ENCODE peak calls at places on chromosomes 4 and X, in ten cellular contexts. M is body of pancreas, P is fibroblast of lung, F is right lobe of liver, V is astrocyte, L is epithelial cell of proximal tubule, E is lower leg skin, O is OCI-LY7, X is WTC11, C is fibroblast of pulmonary artery. N is an unnamed sample.

GRCh38 chrX:57595381-57595811 is 3.6 kb downstream of the ZXDB start:
- DNase-seq in L (no peak), E (no peak), O (no peak), F (no peak), V (peak), P (peak), C (peak), M (no peak), X (no peak), N (peak)

GRCh38 chr4:18846313-18846712 is 824.8 kb upstream of the LCORL start:
- DNase-seq in E (no peak), C (no peak), P (no peak), F (no peak), V (no peak), L (no peak), X (no peak), O (no peak), M (no peak), N (no peak)

GRCh38 chr4:136847881-136848621 is 684.2 kb downstream of the PCDH18 start:
- DNase-seq in X (no peak), L (no peak), F (no peak), M (no peak), E (no peak), P (no peak), V (no peak), C (no peak), O (no peak), N (no peak)

GRCh38 chr4:101086801-101087586 is 260.3 kb downstream of the PPP3CA start:
- DNase-seq in V (no peak), E (no peak), O (peak), F (no peak), M (no peak), L (no peak), P (no peak), X (peak), C (no peak), N (no peak)

GRCh38 chrX:119919835-119920585 is 23.5 kb downstream of the NKAP start:
- DNase-seq in E (no peak), M (no peak), L (no peak), V (no peak), C (no peak), O (no peak), F (no peak), P (no peak), X (no peak), N (no peak)

GRCh38 chr4:6538586-6538985 is 36.4 kb upstream of the MAN2B2 start:
- DNase-seq in V (no peak), C (no peak), X (no peak), F (no peak), E (no peak), L (no peak), P (no peak), O (no peak), M (no peak), N (no peak)

GRCh38 chr4:173735585-173735984 is 205.6 kb upstream of the HAND2 start:
- DNase-seq in M (no peak), L (no peak), E (no peak), F (no peak), O (no peak), X (no peak), P (no peak), C (no peak), V (no peak), N (no peak)

GRCh38 chr4:47525154-47525819 is 40.2 kb downstream of the ATP10D start:
- DNase-seq in E (peak), O (no peak), X (no peak), V (peak), P (peak), F (no peak), M (no peak), L (peak), C (peak), N (peak)

GRCh38 chr4:156177941-156178340 is 224.3 kb upstream of the CTSO start:
- DNase-seq in E (no peak), F (no peak), O (no peak), V (peak), X (no peak), M (no peak), C (no peak), L (no peak), P (peak), N (no peak)

GRCh38 chr4:87209696-87210095 is 10.7 kb downstream of the KLHL8 start:
- DNase-seq in V (no peak), P (no peak), O (peak), F (peak), L (no peak), X (no peak), C (peak), M (no peak), E (peak), N (no peak)

GRCh38 chr4:140083320-140083719 is 70.7 kb downstream of the MAML3 start:
- DNase-seq in O (no peak), M (no peak), C (no peak), E (no peak), L (no peak), P (no peak), F (no peak), V (no peak), X (no peak), N (peak)

GRCh38 chr4:77820836-77821561 is 1.8 kb upstream of the CNOT6L start:
- DNase-seq in P (peak), V (no peak), M (no peak), F (peak), E (no peak), O (peak), C (peak), X (no peak), L (no peak), N (no peak)

GRCh38 chr4:1167244-1167949 is 5.0 kb downstream of the SPON2 start:
- DNase-seq in V (peak), L (no peak), M (peak), C (peak), F (peak), E (no peak), X (peak), O (peak), P (peak), N (peak)

GRCh38 chr4:53043096-53043495 is 181.0 kb downstream of the RASL11B start:
- DNase-seq in X (no peak), E (no peak), F (no peak), V (no peak), O (no peak), M (no peak), C (no peak), P (no peak), L (no peak), N (no peak)

GRCh38 chr4:150178161-150178560 is 99.9 kb downstream of the DCLK2 start:
- DNase-seq in E (no peak), O (no peak), M (no peak), X (no peak), L (no peak), V (peak), P (peak), C (peak), F (no peak), N (no peak)

GRCh38 chr4:8349664-8350225 is 80.2 kb downstream of the HTRA3 start:
- DNase-seq in M (no peak), C (no peak), F (peak), V (no peak), P (no peak), X (no peak), E (no peak), O (no peak), L (no peak), N (no peak)

GRCh38 chr4:54571293-54571723 is 86.4 kb upstream of the KIT start:
- DNase-seq in L (no peak), X (no peak), P (peak), M (no peak), C (no peak), O (no peak), F (no peak), E (no peak), V (no peak), N (no peak)

GRCh38 chr4:140106277-140106842 is 47.6 kb downstream of the MAML3 start:
- DNase-seq in M (no peak), X (no peak), V (no peak), C (no peak), L (no peak), P (no peak), O (no peak), E (no peak), F (no peak), N (no peak)

GRCh38 chr4:144594471-144594986 is 51.4 kb upstream of the HHIP start:
- DNase-seq in X (no peak), L (no peak), C (no peak), F (no peak), M (no peak), O (no peak), E (no peak), P (no peak), V (no peak), N (no peak)

GRCh38 chr4:26459054-26459755 is 31.1 kb downstream of the CCKAR start:
- DNase-seq in E (no peak), O (peak), M (no peak), L (peak), C (peak), X (no peak), V (peak), F (no peak), P (peak), N (peak)

GRCh38 chrX:135112096-135112729 is 8.1 kb downstream of the ETDB start:
- DNase-seq in M (peak), X (peak), F (no peak), V (no peak), E (no peak), C (peak), P (peak), L (no peak), O (peak), N (peak)

GRCh38 chr4:166318810-166319525 is 445.9 kb downstream of the TLL1 start:
- DNase-seq in C (peak), V (peak), F (no peak), X (no peak), E (no peak), M (no peak), O (no peak), P (peak), L (peak), N (peak)

GRCh38 chr4:7803992-7804758 is 135.5 kb downstream of the AFAP1 start:
- DNase-seq in O (peak), C (peak), P (peak), M (peak), F (peak), L (no peak), E (peak), V (peak), X (peak), N (peak)

GRCh38 chr4:77586953-77587383 is 18.7 kb upstream of the CXCL13 start:
- DNase-seq in V (peak), M (no peak), C (peak), X (no peak), O (no peak), P (peak), L (no peak), F (no peak), E (no peak), N (no peak)

GRCh38 chrX:44431206-44431605 is 87.7 kb upstream of the EFHC2 start:
- DNase-seq in L (no peak), M (no peak), O (no peak), V (peak), C (peak), E (no peak), P (peak), F (no peak), X (no peak), N (no peak)

GRCh38 chr4:76435689-76436176 is 704 bp downstream of the SHROOM3 start:
- DNase-seq in L (no peak), M (no peak), O (no peak), V (peak), F (no peak), P (peak), X (no peak), E (no peak), C (no peak), N (no peak)

GRCh38 chr4:101421393-101421792 is 74.1 kb upstream of the PPP3CA start:
- DNase-seq in X (no peak), O (no peak), C (no peak), V (no peak), F (no peak), P (no peak), M (no peak), E (no peak), L (no peak), N (no peak)

GRCh38 chrX:39915081-39915480 is 182.7 kb downstream of the BCOR start:
- DNase-seq in V (no peak), C (no peak), L (no peak), O (no peak), F (no peak), P (no peak), X (no peak), M (no peak), E (no peak), N (no peak)

GRCh38 chr4:76694056-76694455 is 203.9 kb downstream of the SOWAHB start:
- DNase-seq in C (no peak), F (no peak), L (no peak), E (no peak), V (no peak), P (no peak), O (no peak), M (no peak), X (no peak), N (no peak)

GRCh38 chrX:44223150-44223549 is 120.3 kb downstream of the EFHC2 start:
- DNase-seq in L (no peak), F (no peak), O (no peak), V (peak), C (peak), M (peak), E (peak), X (no peak), P (peak), N (peak)

GRCh38 chr4:95267081-95267480 is 281.7 kb downstream of the UNC5C start:
- DNase-seq in E (no peak), L (peak), O (no peak), M (no peak), C (peak), F (no peak), X (no peak), P (peak), V (peak), N (no peak)

GRCh38 chr4:60897415-60897814 is 302.7 kb upstream of the ADGRL3 start:
- DNase-seq in V (no peak), M (no peak), C (peak), E (no peak), F (no peak), O (no peak), P (peak), L (no peak), X (no peak), N (no peak)

GRCh38 chr4:8283161-8283560 is 13.6 kb downstream of the HTRA3 start:
- DNase-seq in V (no peak), F (no peak), C (no peak), E (no peak), M (no peak), L (no peak), O (no peak), P (no peak), X (no peak), N (no peak)

GRCh38 chrX:108001218-108001814 is 19.1 kb upstream of the TEX13B start:
- DNase-seq in O (peak), P (peak), X (no peak), E (peak), L (no peak), F (no peak), C (peak), M (no peak), V (peak), N (peak)

GRCh38 chrX:17860811-17861495 is at the start of gene RAI2:
- DNase-seq in P (no peak), O (no peak), M (peak), L (no peak), X (peak), E (no peak), V (no peak), F (no peak), C (no peak), N (no peak)

GRCh38 chr4:98261291-98262271 is at the start of gene RAP1GDS1:
- DNase-seq in F (peak), X (peak), V (peak), M (peak), E (peak), C (peak), O (peak), P (peak), L (no peak), N (peak)

DNA sequence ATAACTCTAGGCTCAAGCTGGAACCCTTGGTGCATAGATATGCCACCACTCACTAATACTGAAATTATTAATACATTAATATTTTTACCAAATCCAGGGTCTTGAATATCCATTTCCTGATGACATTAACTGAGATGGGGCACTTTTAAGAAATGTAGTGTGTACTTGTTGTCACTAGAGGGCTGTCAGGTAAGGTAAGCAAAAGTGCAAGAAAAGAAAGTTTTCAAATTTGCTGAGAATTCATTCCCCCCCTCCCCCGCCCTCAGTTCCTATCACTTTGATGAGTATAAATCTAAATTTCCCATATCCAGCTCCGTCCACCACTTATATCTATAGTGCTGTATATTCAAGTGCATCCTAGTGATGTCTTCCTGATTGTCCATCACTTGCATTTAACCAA is 20.5 kb upstream of the WDR44 start:
- DNase-seq in E (no peak), C (peak), V (no peak), M (no peak), O (peak), F (no peak), P (no peak), X (no peak), L (no peak), N (no peak)
- TF ChIP-seq CTCF in E (no peak), C (peak), V (peak), M (peak), O (peak), F (peak), P (no peak), X (no peak), L (peak), N (peak)

GRCh38 chrX:109382332-109382731 is 99.6 kb downstream of the GUCY2F start:
- DNase-seq in F (no peak), C (no peak), E (no peak), O (no peak), P (no peak), M (no peak), L (no peak), V (no peak), X (no peak), N (no peak)

GRCh38 chrX:109389917-109390316 is 92.0 kb downstream of the GUCY2F start:
- DNase-seq in M (no peak), P (no peak), O (no peak), E (no peak), V (no peak), C (no peak), X (no peak), L (no peak), F (no peak), N (no peak)

GRCh38 chrX:109390556-109390955 is 91.3 kb downstream of the GUCY2F start:
- DNase-seq in L (no peak), P (no peak), V (no peak), E (no peak), X (no peak), F (no peak), C (no peak), M (no peak), O (no peak), N (no peak)

DNA sequence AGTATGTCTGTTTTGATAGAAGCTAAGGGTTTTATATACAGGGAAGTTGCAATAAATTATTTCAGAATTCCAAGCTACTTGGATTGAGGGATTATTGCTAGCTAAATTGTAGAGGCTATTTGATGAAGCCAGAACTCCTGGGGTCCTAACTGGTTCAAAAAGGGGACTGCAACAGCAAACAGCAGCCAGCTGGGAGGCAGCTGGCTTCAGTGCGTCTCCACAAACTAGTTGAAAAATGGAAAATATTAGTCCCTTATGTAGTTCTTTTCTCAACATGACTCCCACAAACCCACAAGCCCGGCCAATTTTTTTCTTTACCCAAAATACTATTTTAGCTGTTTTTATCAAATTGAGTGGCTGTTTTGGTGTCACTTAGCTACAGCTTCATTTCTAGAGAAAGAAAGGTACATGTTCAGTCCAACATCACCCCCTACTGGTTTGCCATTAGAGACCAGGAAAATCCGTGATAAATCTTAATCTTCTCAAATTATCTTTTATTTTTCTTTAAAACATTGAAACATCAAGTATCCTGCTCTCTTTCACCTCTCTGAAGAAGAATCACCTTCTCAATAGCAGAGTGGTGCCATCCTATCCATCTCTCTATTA is 97.2 kb downstream of the GUCY2F start:
- DNase-seq in X (no peak), O (peak), V (no peak), C (peak), E (no peak), L (no peak), M (no peak), F (no peak), P (peak), N (no peak)
- TF ChIP-seq CTCF in X (no peak), O (peak), V (peak), C (peak), E (no peak), L (peak), M (peak), F (peak), P (peak), N (peak)

GRCh38 chrX:50204364-50204899 is at the start of gene CCNB3:
- DNase-seq in O (peak), P (peak), C (peak), V (peak), M (peak), E (peak), X (peak), F (peak), L (no peak), N (peak)
- TF ChIP-seq CTCF in O (peak), P (peak), C (peak), V (peak), M (peak), E (no peak), X (peak), F (peak), L (peak), N (peak)

DNA sequence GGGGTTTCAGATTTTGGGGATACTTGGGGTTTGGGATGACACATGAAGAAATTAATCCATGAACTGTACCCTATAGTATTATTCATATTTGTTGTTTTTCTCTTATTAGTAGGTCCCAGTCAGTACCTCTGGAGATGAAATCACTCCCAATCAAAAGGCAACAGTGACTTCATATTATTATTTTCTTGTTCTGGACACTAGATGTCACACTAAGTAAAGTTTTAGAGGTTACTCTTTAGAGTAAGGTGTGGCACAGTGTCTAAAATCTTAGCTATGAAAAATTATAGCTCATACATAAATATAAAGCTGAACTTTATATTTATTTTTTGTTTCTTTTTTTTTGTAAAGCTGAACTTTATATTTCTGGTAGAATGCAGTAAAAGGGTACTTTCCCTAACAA is 35.1 kb downstream of the FAM114A1 start:
- DNase-seq in P (no peak), E (no peak), O (peak), X (no peak), F (no peak), L (no peak), C (peak), M (no peak), V (no peak), N (no peak)
- TF ChIP-seq CTCF in P (no peak), E (no peak), O (peak), X (no peak), F (peak), L (peak), C (peak), M (peak), V (no peak), N (peak)

DNA sequence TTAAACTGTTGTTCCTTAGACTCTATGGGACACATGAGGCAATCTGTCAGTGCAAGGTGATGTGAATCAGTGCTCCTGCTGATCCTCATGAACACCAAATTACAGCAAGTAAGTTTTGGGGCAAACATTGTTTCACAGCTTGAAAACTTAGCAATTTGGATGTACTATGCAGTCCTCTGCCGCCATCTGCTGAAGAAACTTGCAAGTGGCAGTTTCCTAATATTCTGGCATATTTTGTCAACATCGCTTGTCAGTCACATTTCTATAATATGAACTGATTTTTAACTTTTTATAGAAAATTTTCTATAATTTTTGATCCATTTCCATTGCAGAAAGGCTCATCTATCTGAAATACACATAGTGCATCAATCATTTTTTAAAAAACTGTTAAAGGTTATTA is 56.3 kb downstream of the ZAR1 start:
- DNase-seq in X (peak), F (no peak), V (peak), C (peak), O (peak), L (no peak), P (peak), M (no peak), E (no peak), N (peak)
- TF ChIP-seq CTCF in X (peak), F (peak), V (peak), C (peak), O (peak), L (peak), P (peak), M (peak), E (no peak), N (peak)

N was measured in HFFc6.